ENCODE peak calls at places on chromosome 14, in six cellular contexts. G is H9, X is trophoblast cell, L is IMR-90, E is neuronal stem cell, Q is mesenchymal stem cell. W is an unnamed sample.

GRCh38 chr14:99412122-99413061 is 68.3 kb downstream of the SETD3 start:
- DNase-seq in X (no peak), Q (peak), L (peak), E (no peak), G (peak), W (peak)

GRCh38 chr14:32183151-32184048 is 18.4 kb upstream of the RNU6-7 start:
- DNase-seq in Q (peak), L (no peak), X (no peak), E (no peak), G (no peak), W (no peak)

GRCh38 chr14:20332946-20333782 is at the start of gene CCNB1IP1:
- DNase-seq in E (peak), L (peak), Q (peak), X (peak), G (peak), W (peak)

GRCh38 chr14:58617619-58618018 is 20.1 kb upstream of the DACT1 start:
- DNase-seq in G (no peak), Q (peak), L (peak), X (no peak), E (no peak), W (no peak)

GRCh38 chr14:31781578-31781977 is 220.4 kb downstream of the NUBPL start:
- DNase-seq in G (no peak), Q (no peak), E (peak), L (no peak), X (no peak), W (no peak)

GRCh38 chr14:64937176-64937820 is 5.2 kb downstream of the GPX2 start:
- DNase-seq in X (no peak), L (peak), E (no peak), G (no peak), Q (no peak), W (no peak)

GRCh38 chr14:61145258-61145902 is 135.8 kb downstream of the TMEM30B start:
- DNase-seq in L (peak), E (no peak), Q (peak), X (no peak), G (no peak), W (no peak)

GRCh38 chr14:67619446-67620216 is at the start of gene ARG2:
- DNase-seq in X (peak), Q (peak), E (peak), G (peak), L (peak), W (peak)

GRCh38 chr14:54686219-54686870 is 119.4 kb downstream of the SAMD4A start:
- DNase-seq in Q (peak), G (no peak), L (peak), X (no peak), E (no peak), W (no peak)

GRCh38 chr14:77761205-77761931 is 412 bp upstream of the SNW1 start:
- DNase-seq in E (no peak), X (no peak), Q (peak), L (peak), G (peak), W (no peak)

GRCh38 chr14:28704153-28704552 is 62.4 kb upstream of the FOXG1 start:
- DNase-seq in E (no peak), X (no peak), L (no peak), Q (no peak), G (no peak), W (no peak)

GRCh38 chr14:99468081-99468480 is 12.6 kb downstream of the SETD3 start:
- DNase-seq in X (no peak), L (no peak), Q (no peak), E (no peak), G (no peak), W (no peak)

GRCh38 chr14:76870146-76870545 is 43.9 kb downstream of the LRRC74A start:
- DNase-seq in G (peak), Q (peak), X (no peak), L (no peak), E (peak), W (no peak)

GRCh38 chr14:67680121-67680602 is 5.7 kb upstream of the VTI1B start:
- DNase-seq in L (peak), G (no peak), X (peak), E (no peak), Q (peak), W (no peak)

GRCh38 chr14:88986146-88986841 is 161.8 kb downstream of the TTC8 start:
- DNase-seq in Q (peak), X (no peak), L (peak), G (no peak), E (no peak), W (no peak)

GRCh38 chr14:105891221-105891602 is 364.8 kb downstream of the TMEM121 start:
- DNase-seq in Q (no peak), X (no peak), L (no peak), G (no peak), E (no peak), W (no peak)

GRCh38 chr14:79356040-79356439 is 855.3 kb downstream of the DIO2 start:
- DNase-seq in L (peak), Q (peak), E (peak), X (no peak), G (no peak), W (no peak)

GRCh38 chr14:56581041-56581727 is 1.6 kb downstream of the TMEM260 start:
- DNase-seq in Q (no peak), G (no peak), X (no peak), E (no peak), L (no peak), W (no peak)

GRCh38 chr14:77088219-77088618 is 9.8 kb upstream of the CIPC start:
- DNase-seq in Q (no peak), E (no peak), X (peak), G (peak), L (no peak), W (peak)

GRCh38 chr14:21055473-21056117 is 2.0 kb upstream of the RNASE8 start:
- DNase-seq in G (no peak), Q (no peak), E (no peak), X (no peak), L (no peak), W (no peak)

GRCh38 chr14:52043690-52044089 is 25.2 kb downstream of the NID2 start:
- DNase-seq in X (peak), Q (peak), L (peak), G (peak), E (no peak), W (no peak)

GRCh38 chr14:59020382-59020781 is 168.1 kb upstream of the DAAM1 start:
- DNase-seq in L (peak), G (no peak), E (no peak), Q (peak), X (peak), W (no peak)

GRCh38 chr14:58663494-58664111 is 25.8 kb downstream of the DACT1 start:
- DNase-seq in G (no peak), X (peak), Q (peak), E (no peak), L (peak), W (no peak)

GRCh38 chr14:76904100-76904739 is 78.0 kb downstream of the LRRC74A start:
- DNase-seq in E (no peak), L (peak), G (no peak), Q (peak), X (no peak), W (no peak)

GRCh38 chr14:52663850-52664249 is 31.5 kb downstream of the ERO1A start:
- DNase-seq in Q (no peak), E (peak), X (no peak), L (no peak), G (no peak), W (peak)

GRCh38 chr14:52835122-52835903 is 43.9 kb upstream of the GNPNAT1 start:
- DNase-seq in Q (peak), E (no peak), L (peak), X (peak), G (peak), W (no peak)

GRCh38 chr14:52998376-52999010 is 47.6 kb upstream of the FERMT2 start:
- DNase-seq in X (no peak), G (no peak), E (no peak), Q (peak), L (peak), W (no peak)

GRCh38 chr14:78836777-78837176 is 666.6 kb downstream of the NRXN3 start:
- DNase-seq in X (peak), Q (peak), G (peak), L (peak), E (peak), W (peak)

GRCh38 chr14:54197369-54197768 is 199.4 kb upstream of the CDKN3 start:
- DNase-seq in G (no peak), E (no peak), L (no peak), X (no peak), Q (no peak), W (no peak)

GRCh38 chr14:56795284-56795622 is 15.0 kb downstream of the OTX2 start:
- DNase-seq in G (peak), Q (no peak), L (no peak), X (no peak), E (no peak), W (no peak)

GRCh38 chr14:91904483-91904882 is 37.1 kb upstream of the TC2N start:
- DNase-seq in X (no peak), Q (no peak), G (no peak), L (no peak), E (no peak), W (no peak)
- H3K14ac ChIP-seq in X (no peak), Q (no peak), G (no peak), L (no peak), E (no peak), W (no peak)

GRCh38 chr14:95575820-95576473 is 41.1 kb downstream of the GLRX5 start:
- DNase-seq in X (no peak), G (peak), E (no peak), Q (no peak), L (no peak), W (no peak)

GRCh38 chr14:95577875-95578274 is 43.0 kb downstream of the GLRX5 start:
- DNase-seq in L (no peak), X (no peak), Q (no peak), G (no peak), E (no peak), W (no peak)

GRCh38 chr14:95573313-95573712 is 38.5 kb downstream of the GLRX5 start:
- DNase-seq in X (no peak), E (no peak), Q (no peak), L (no peak), G (no peak), W (no peak)

GRCh38 chr14:95577067-95577800 is 42.4 kb downstream of the GLRX5 start:
- DNase-seq in G (no peak), X (no peak), L (no peak), Q (no peak), E (no peak), W (no peak)
- H3K14ac ChIP-seq in G (no peak), X (no peak), L (no peak), Q (no peak), E (no peak), W (no peak)

GRCh38 chr14:102781063-102781462 is 3.8 kb downstream of the TRAF3 start:
- DNase-seq in X (no peak), E (no peak), Q (no peak), G (no peak), L (no peak), W (no peak)

GRCh38 chr14:102785598-102785963 is 8.3 kb downstream of the TRAF3 start:
- DNase-seq in L (no peak), E (no peak), G (no peak), Q (no peak), X (no peak), W (no peak)

GRCh38 chr14:102782974-102783373 is 5.7 kb downstream of the TRAF3 start:
- DNase-seq in L (no peak), Q (no peak), X (no peak), E (no peak), G (no peak), W (no peak)

GRCh38 chr14:102786758-102787157 is 9.5 kb downstream of the TRAF3 start:
- DNase-seq in Q (no peak), L (peak), E (no peak), X (peak), G (no peak), W (no peak)

GRCh38 chr14:102784892-102785597 is 7.8 kb downstream of the TRAF3 start:
- DNase-seq in E (no peak), X (no peak), G (no peak), L (no peak), Q (no peak), W (no peak)
- H3K14ac ChIP-seq in E (no peak), X (no peak), G (no peak), L (no peak), Q (no peak), W (no peak)

DNA sequence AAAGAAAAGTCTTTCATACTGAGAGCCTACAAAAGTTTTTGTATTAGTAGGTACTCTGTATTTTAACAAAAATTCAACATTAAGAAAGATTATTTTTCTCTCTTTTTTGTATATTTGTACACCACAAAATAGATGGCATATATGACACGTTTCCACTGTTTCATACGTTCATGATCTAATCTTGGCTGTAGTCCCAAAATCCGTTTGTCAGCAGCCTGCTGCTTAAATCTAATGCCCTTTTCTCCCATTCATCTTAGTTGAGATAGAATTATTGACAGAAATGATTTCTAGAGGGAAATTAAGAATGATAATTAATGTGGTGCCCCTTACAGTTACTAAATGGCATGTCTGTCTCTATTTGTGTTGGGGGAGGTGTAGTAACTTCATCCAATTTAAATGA is 140.7 kb upstream of the NOVA1 start:
- DNase-seq in Q (no peak), G (no peak), E (no peak), L (no peak), X (no peak), W (no peak)
- H3K14ac ChIP-seq in Q (no peak), G (no peak), E (no peak), L (no peak), X (no peak), W (no peak)

DNA sequence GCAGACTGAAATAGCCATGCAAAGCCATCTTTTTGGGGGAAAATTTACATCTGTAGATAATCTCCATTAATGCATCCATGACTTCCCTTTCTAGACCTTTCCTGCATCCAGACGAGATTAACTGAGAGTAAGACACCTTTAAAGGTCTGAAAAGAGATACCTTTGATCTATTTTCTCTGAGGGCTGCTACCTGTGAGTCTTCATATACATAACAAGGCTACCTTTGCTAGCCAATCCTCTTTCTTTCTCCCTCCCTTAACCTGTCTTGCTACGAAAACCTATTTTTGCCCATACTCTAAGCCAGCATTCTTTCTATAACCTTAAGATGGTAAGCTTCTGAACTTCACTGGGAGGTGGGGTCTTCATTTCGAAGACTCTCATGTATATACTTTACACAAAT is 908.5 kb upstream of the FBXO33 start:
- DNase-seq in E (no peak), X (no peak), Q (no peak), G (no peak), L (no peak), W (no peak)
- H3K14ac ChIP-seq in E (no peak), X (no peak), Q (no peak), G (no peak), L (no peak), W (no peak)

DNA sequence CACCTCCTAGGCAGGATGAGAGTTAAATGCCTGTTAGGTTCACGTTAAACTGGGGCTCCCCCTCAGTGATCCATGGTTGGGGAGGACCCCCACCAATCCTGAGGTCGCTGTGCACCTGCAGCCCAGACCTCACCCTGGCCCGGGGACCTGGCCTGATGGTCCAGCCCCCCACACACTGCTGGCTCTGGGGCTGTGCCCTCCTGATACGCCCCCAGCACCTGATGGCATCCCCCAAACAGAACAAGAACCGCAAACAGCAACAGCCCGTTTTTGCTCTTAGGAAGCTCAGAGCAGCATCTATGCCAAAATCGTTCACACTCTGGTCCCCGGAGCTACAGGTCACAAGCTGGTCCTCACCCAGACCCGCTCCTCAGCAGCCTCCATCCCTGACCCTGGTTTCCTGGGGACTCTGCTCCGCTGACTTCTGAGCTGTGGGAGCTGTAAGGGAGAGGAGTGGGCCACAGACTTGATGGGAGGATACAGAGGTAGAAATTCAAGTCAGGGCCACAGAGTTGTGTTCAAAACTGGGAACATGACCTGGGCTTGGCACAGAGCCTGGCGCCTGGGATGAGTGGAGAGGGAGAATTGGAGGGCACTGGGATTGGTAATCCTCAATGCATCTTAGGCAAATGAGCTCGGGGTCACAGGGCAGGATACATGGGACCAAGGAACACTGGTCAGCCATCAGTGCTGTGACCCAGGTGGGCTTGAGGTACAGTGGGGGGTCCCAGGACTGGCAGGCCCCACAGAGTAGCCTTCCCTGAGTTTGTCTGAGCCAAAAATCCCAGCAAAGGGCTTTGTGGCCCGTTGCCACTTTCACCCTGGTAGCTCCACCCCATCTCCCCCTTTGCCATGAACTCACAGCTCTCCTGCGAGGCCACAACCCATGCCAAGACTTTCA is 170.9 kb upstream of the RTL1 start:
- DNase-seq in E (no peak), G (no peak), Q (no peak), L (no peak), X (no peak), W (no peak)
- H3K14ac ChIP-seq in E (no peak), G (no peak), Q (no peak), L (no peak), X (no peak), W (no peak)

DNA sequence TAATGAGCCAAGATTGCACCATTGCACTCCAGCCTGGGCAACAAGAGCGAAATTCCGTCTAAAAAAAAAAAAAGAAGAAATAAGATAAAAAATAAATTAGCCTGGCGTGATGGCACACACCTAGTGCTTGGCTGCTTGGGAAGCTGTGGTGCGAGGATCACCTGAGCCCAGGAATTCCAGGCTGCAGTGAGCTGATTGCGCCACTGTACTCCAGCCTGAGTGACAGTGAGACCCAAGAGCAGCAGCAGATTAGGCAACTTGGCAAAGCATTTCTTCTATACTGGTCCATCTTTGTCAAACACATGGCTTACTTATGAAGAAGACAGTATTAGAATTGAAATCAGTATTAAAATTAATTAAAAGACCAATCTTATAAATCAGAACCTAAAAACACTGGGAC is 6.3 kb downstream of the GON7 start:
- DNase-seq in E (no peak), L (no peak), Q (no peak), X (no peak), G (no peak), W (no peak)
- H3K14ac ChIP-seq in E (no peak), L (no peak), Q (no peak), X (no peak), G (no peak), W (no peak)